ENCODE peak calls at places on chromosomes 11 and 22, in five cellular contexts. V is B cell, Q is HCT116, X is IMR-90, I is fibroblast of mammary gland. T is an unnamed sample.

GRCh38 chr11:125084761-125085231 is 21.7 kb downstream of the SLC37A2 start:
- DNase-seq in V (no peak), Q (no peak), X (no peak), I (no peak), T (no peak)

GRCh38 chr22:47835726-47836125 is 1073.3 kb downstream of the TBC1D22A start:
- DNase-seq in V (no peak), Q (peak), X (peak), I (peak), T (no peak)

GRCh38 chr11:33819278-33819677 is 45.0 kb upstream of the FBXO3 start:
- DNase-seq in V (no peak), Q (no peak), X (no peak), I (no peak), T (no peak)

GRCh38 chr11:114438303-114438702 is 964 bp upstream of the REXO2 start:
- DNase-seq in V (no peak), Q (no peak), X (peak), I (no peak), T (no peak)

GRCh38 chr11:57100638-57101312 is 81.0 kb upstream of the LRRC55 start:
- DNase-seq in V (no peak), Q (no peak), X (no peak), I (no peak), T (no peak)

GRCh38 chr22:46376908-46377565 is 41.5 kb downstream of the TRMU start:
- DNase-seq in V (no peak), Q (no peak), X (no peak), I (no peak), T (no peak)

GRCh38 chr11:38491986-38492385 is 1894.0 kb upstream of the RAG2 start:
- DNase-seq in V (no peak), Q (no peak), X (no peak), I (no peak), T (no peak)

GRCh38 chr11:92380882-92381281 is 156.3 kb downstream of the FAT3 start:
- DNase-seq in V (no peak), Q (no peak), X (peak), I (peak), T (no peak)

GRCh38 chr11:104531075-104531474 is 367.1 kb upstream of the PDGFD start:
- DNase-seq in V (peak), Q (no peak), X (no peak), I (peak), T (no peak)

GRCh38 chr11:65983589-65983987 is 18.4 kb downstream of the EIF1AD start:
- DNase-seq in V (no peak), Q (no peak), X (no peak), I (no peak), T (no peak)

GRCh38 chr11:134071306-134071705 is 2.4 kb downstream of the JAM3 start:
- DNase-seq in V (no peak), Q (no peak), X (no peak), I (no peak), T (no peak)

GRCh38 chr11:57798905-57799559 is 37.4 kb downstream of the CTNND1 start:
- DNase-seq in V (peak), Q (peak), X (peak), I (peak), T (no peak)

GRCh38 chr22:47034905-47035419 is 272.5 kb downstream of the TBC1D22A start:
- DNase-seq in V (no peak), Q (no peak), X (no peak), I (no peak), T (no peak)

GRCh38 chr22:29130490-29130889 is 57.7 kb downstream of the KREMEN1 start:
- DNase-seq in V (no peak), Q (no peak), X (no peak), I (no peak), T (no peak)

GRCh38 chr11:93541884-93542752 is 1.1 kb downstream of the SMCO4 start:
- DNase-seq in V (peak), Q (no peak), X (peak), I (peak), T (peak)

GRCh38 chr11:69644962-69645675 is 4.2 kb downstream of the CCND1 start:
- DNase-seq in V (no peak), Q (no peak), X (no peak), I (no peak), T (no peak)

GRCh38 chr22:36546092-36546804 is 17.3 kb upstream of the EIF3D start:
- DNase-seq in V (peak), Q (peak), X (peak), I (peak), T (no peak)

GRCh38 chr11:75014129-75014528 is 25.4 kb downstream of the NEU3 start:
- DNase-seq in V (no peak), Q (no peak), X (peak), I (peak), T (no peak)

GRCh38 chr11:117583063-117583801 is 213.8 kb downstream of the DSCAML1 start:
- DNase-seq in V (no peak), Q (no peak), X (no peak), I (no peak), T (no peak)

GRCh38 chr11:43951231-43951630 is 8.8 kb downstream of the C11orf96 start:
- DNase-seq in V (no peak), Q (no peak), X (no peak), I (no peak), T (no peak)

GRCh38 chr11:68956142-68956541 is 24.6 kb downstream of the MRGPRD start:
- DNase-seq in V (peak), Q (no peak), X (no peak), I (no peak), T (no peak)

GRCh38 chr22:48960576-48960975 is 867.1 kb downstream of the BRD1 start:
- DNase-seq in V (no peak), Q (no peak), X (no peak), I (no peak), T (no peak)

GRCh38 chr11:81874627-81875026 is 859.0 kb downstream of the FAM181B start:
- DNase-seq in V (no peak), Q (no peak), X (no peak), I (no peak), T (no peak)

GRCh38 chr11:10076458-10077141 is 217.4 kb downstream of the SBF2 start:
- DNase-seq in V (peak), Q (peak), X (peak), I (peak), T (peak)

GRCh38 chr22:27100789-27101188 is 443.4 kb downstream of the MIAT start:
- DNase-seq in V (no peak), Q (no peak), X (peak), I (no peak), T (no peak)

DNA sequence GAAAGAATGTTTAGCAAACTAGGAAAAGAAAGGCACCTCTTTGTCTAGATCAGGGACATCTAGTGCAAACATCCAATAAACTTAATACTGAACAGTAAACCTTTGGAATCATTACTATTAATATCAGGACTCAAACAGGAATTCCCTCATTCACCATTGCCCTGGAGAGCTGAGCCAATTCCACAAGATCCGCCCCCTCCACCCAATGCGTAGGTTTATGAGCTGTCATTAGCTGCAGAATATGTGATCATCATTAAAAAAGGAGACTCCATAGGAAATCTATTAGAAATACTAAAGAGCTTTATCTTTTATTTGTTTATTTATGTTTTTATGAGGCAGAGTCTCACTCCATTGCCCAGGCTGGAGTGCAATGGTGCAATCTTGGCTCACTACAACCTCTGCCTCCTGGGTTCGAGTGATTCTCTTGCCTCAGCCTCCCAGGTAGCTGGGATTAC is 5.5 kb downstream of the IL17REL start:
- DNase-seq in V (no peak), Q (no peak), X (no peak), I (no peak), T (no peak)
- TF ChIP-seq CTCF in V (no peak), Q (no peak), X (no peak), I (no peak), T (no peak)

GRCh38 chr11:116199182-116199581 is 573.6 kb downstream of the BUD13 start:
- DNase-seq in V (no peak), Q (no peak), X (no peak), I (no peak), T (no peak)
- TF ChIP-seq CTCF in V (no peak), Q (no peak), X (no peak), I (no peak), T (no peak)

GRCh38 chr22:39997939-39998726 is 3.4 kb downstream of the FAM83F start:
- DNase-seq in V (no peak), Q (no peak), X (peak), I (no peak), T (no peak)

GRCh38 chr22:40001104-40001503 is 6.3 kb downstream of the FAM83F start:
- DNase-seq in V (no peak), Q (no peak), X (no peak), I (no peak), T (no peak)

GRCh38 chr22:40000171-40000570 is 5.4 kb downstream of the FAM83F start:
- DNase-seq in V (no peak), Q (no peak), X (no peak), I (no peak), T (no peak)

GRCh38 chr22:39997421-39997820 is 2.7 kb downstream of the FAM83F start:
- DNase-seq in V (no peak), Q (no peak), X (no peak), I (no peak), T (no peak)

DNA sequence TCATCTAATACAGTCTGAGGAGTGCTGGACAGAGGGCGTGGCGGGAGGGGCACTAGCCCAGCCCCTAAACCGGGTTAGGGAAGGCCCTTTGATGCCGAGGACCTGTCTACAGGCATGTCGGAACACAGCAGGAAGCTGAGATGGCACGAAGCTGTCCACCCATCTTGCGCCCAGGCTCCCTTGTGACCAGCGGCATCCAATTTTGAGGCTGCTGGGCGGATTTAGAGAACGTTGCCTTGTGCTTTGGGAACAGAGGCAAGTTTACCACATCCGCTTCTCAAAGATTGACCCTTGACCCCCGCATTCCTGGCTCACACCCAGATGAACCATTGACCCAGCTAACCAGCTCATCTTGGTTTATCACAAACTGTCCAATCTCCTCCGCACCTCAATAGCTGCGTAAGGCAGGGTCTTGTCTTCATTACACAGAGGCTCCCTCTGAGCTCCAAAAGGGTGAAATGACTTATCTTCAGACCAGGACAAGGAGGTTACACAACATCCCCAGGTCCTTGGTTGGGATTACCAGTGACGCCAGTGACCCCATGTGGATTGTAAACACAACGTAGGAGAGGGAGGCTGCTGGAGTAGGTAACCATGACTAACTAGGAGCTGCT is 4.5 kb downstream of the FAM83F start:
- DNase-seq in V (no peak), Q (no peak), X (peak), I (peak), T (no peak)
- TF ChIP-seq CTCF in V (no peak), Q (no peak), X (peak), I (no peak), T (no peak)

DNA sequence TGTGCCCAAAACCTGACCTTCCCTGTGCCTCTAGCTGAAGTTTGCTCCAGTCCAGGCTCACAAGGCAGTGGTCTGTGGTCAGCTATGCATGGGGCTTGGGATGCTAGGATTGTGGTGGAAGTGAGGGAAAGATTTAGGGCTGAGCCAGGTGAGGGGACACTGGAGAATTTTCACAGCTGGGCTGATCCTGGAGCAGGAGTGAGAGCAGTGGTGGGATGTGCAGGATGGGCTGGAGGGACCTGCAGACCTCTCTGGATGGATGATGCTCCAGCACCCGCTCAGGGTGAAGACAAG is 23.9 kb upstream of the KDM2A start:
- DNase-seq in V (no peak), Q (no peak), X (no peak), I (no peak), T (no peak)
- TF ChIP-seq CTCF in V (no peak), Q (no peak), X (no peak), I (no peak), T (no peak)

GRCh38 chr11:94577841-94578240 is 10.7 kb downstream of the PIWIL4 start:
- DNase-seq in V (no peak), Q (no peak), X (no peak), I (no peak), T (no peak)
- TF ChIP-seq CTCF in V (no peak), Q (no peak), X (no peak), I (no peak), T (no peak)

DNA sequence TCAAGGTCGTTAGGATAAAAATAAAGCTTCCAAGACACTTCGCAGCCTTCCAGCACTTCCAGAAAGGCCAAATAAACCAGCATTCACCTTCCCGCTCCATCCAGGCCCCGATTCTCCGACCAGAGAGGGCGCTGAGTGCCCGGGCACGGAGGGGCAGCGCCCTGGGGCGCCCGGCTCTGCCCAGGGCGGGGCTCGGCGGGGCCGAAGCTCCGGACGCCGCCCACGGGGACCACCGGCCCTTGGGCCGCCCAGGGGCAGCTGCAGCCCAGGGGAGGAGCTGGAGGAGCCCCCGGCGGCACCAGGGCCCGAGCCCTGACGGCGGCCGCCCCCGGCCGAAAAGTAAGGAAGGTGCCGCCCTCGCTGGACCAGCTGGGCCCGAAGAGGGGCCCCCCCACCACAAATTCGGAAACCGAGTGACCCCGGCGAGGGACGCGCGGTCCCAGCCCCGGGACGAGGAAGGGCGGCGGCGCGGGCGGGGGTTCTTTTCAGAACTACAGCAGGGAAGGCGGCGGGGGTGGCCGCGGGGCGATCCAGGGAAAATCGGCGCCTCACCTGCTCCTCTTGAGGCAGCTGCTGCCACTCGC is 346 bp downstream of the ATL3 start:
- DNase-seq in V (peak), Q (no peak), X (no peak), I (no peak), T (peak)
- TF ChIP-seq CTCF in V (peak), Q (peak), X (peak), I (peak), T (no peak)

GRCh38 chr11:17790453-17790852 is 55.9 kb downstream of the KCNC1 start:
- DNase-seq in V (no peak), Q (no peak), X (peak), I (peak), T (no peak)

GRCh38 chr11:17788084-17788483 is 53.5 kb downstream of the KCNC1 start:
- DNase-seq in V (no peak), Q (no peak), X (no peak), I (no peak), T (no peak)

GRCh38 chr11:17783878-17784277 is 49.3 kb downstream of the KCNC1 start:
- DNase-seq in V (no peak), Q (no peak), X (no peak), I (no peak), T (no peak)

GRCh38 chr11:17782938-17783337 is 48.4 kb downstream of the KCNC1 start:
- DNase-seq in V (no peak), Q (no peak), X (no peak), I (no peak), T (no peak)

GRCh38 chr11:17786824-17787525 is 52.4 kb downstream of the KCNC1 start:
- DNase-seq in V (no peak), Q (peak), X (peak), I (peak), T (no peak)
- TF ChIP-seq CTCF in V (no peak), Q (no peak), X (peak), I (no peak), T (no peak)

GRCh38 chr11:131392528-131393255 is 22.3 kb downstream of the NTM start:
- DNase-seq in V (no peak), Q (no peak), X (no peak), I (peak), T (no peak)
- TF ChIP-seq CTCF in V (no peak), Q (no peak), X (no peak), I (peak), T (no peak)

DNA sequence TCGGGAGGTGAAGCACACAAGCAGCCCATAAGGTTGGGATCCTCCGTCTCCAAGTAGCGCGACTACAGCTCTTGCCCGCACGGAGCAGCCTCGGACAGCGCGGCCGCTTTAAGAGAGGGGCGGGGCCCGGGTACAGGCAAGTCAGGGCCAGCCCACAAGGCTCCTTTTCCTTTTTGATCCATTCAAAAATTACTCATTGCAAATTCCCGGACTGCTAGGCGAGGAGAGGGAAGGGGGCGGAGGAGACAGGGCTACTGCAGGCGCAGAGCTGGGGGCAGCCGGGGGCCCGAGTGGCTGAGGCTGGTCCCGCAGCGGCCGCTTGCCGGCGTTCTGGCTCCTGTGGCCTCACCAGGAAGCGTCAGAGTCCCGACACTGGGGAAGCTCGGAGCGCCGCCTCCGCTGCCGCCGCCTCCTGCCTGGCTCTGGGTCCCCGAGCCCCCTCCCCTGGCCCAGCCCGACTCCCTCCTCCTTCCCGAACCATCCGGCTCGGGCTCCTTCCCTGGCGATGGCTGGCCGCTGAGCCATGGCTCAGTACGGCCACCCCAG is at the start of gene UBASH3B:
- DNase-seq in V (peak), Q (peak), X (peak), I (peak), T (peak)
- TF ChIP-seq CTCF in V (no peak), Q (no peak), X (no peak), I (no peak), T (no peak)

GRCh38 chr11:105693075-105693474 is 83.2 kb downstream of the GRIA4 start:
- DNase-seq in V (no peak), Q (no peak), X (no peak), I (no peak), T (no peak)

DNA sequence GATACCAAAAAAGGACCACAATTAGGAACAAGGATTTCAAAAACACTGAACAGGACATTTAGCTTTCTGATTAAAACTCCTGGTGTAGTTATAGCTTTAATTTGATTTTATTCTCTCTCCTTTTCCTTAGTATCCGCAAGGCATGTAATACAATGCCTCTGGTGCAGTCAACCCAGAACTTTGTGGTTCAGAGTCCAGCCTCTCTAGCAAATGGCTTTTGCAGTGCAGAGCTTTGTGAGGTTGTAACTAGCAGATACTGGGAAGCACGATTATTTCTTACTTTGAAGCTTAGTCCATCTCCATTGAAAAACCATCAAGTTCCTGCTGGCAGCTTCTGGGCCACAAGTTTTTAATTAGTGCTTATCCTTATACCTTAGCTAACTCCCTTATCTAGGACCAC is 79.8 kb downstream of the GRIA4 start:
- DNase-seq in V (no peak), Q (no peak), X (no peak), I (no peak), T (no peak)
- TF ChIP-seq CTCF in V (no peak), Q (no peak), X (no peak), I (no peak), T (no peak)

T was measured in natural killer cell.